ENCODE peak calls at places on chromosomes 1 and 21, in four cellular contexts. D is heart right ventricle, M is right atrium auricular region, N is breast epithelium. O is an unnamed sample. For H3K27me3 and H3K4me1, the result is how much of the 10 kb centered on the place peaks cover.

GRCh38 chr1:109482796-109483638 is 688 bp upstream of the ATXN7L2 start:
- DNase-seq in D (peak), M (no peak), N (no peak), O (peak)

GRCh38 chr1:183303325-183303645 is 114.9 kb downstream of the NMNAT2 start:
- DNase-seq in D (no peak), M (no peak), N (no peak), O (no peak)

GRCh38 chr1:85042413-85042812 is 5.9 kb downstream of the MCOLN3 start:
- DNase-seq in D (no peak), M (no peak), N (no peak), O (no peak)

GRCh38 chr1:44572572-44572879 is 101.8 kb downstream of the TMEM53 start:
- DNase-seq in D (no peak), M (no peak), N (no peak), O (no peak)

GRCh38 chr1:108553910-108554309 is 6.0 kb upstream of the EEIG2 start:
- DNase-seq in D (no peak), M (no peak), N (no peak), O (no peak)

GRCh38 chr21:46110499-46111192 is 12.7 kb downstream of the COL6A2 start:
- DNase-seq in D (peak), M (peak), N (peak), O (no peak)

GRCh38 chr1:236315518-236315917 is 33.8 kb upstream of the ERO1B start:
- DNase-seq in D (no peak), M (no peak), N (no peak), O (no peak)

GRCh38 chr1:233183226-233184020 is 112.1 kb downstream of the PCNX2 start:
- DNase-seq in D (no peak), M (no peak), N (no peak), O (no peak)

GRCh38 chr1:160664573-160665051 is 17.8 kb upstream of the SLAMF1 start:
- DNase-seq in D (no peak), M (no peak), N (no peak), O (no peak)

GRCh38 chr21:34603002-34603709 is 11.8 kb downstream of the RCAN1 start:
- DNase-seq in D (peak), M (peak), N (peak), O (peak)

GRCh38 chr1:152473887-152474537 is 36.6 kb upstream of the LCE5A start:
- DNase-seq in D (no peak), M (no peak), N (no peak), O (no peak)

GRCh38 chr1:115179397-115179835 is 90.1 kb upstream of the TSPAN2 start:
- DNase-seq in D (peak), M (peak), N (no peak), O (no peak)

GRCh38 chr1:115172270-115172669 is 83.0 kb upstream of the TSPAN2 start:
- DNase-seq in D (no peak), M (no peak), N (no peak), O (no peak)

GRCh38 chr1:159802060-159802459 is at the start of gene FCRL6:
- DNase-seq in D (no peak), M (no peak), N (no peak), O (no peak)

GRCh38 chr21:18369115-18369514 is 34.5 kb downstream of the TMPRSS15 start:
- DNase-seq in D (no peak), M (no peak), N (no peak), O (peak)

DNA sequence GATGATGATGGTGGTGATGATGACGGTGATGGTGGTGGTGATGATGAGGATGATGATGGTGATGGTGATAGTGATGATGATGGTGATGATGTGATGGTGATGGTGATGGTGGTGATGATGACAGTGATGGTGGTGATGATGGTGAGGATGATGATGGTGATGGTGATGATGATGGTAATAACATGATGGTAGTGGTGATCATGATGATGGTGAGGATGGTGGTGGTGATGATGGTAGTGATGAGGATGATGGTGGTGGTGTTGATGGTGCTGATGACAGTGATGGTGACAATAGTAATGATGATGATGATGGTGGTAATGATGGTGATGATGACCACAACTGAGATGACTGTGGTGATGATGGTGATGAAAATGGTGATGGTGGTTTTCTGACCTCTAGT is 4.9 kb downstream of the ACTRT2 start:
- DNase-seq in D (no peak), M (no peak), N (no peak), O (no peak)
- TF ChIP-seq CTCF in D (no peak), M (no peak), N (no peak), O (no peak)

DNA sequence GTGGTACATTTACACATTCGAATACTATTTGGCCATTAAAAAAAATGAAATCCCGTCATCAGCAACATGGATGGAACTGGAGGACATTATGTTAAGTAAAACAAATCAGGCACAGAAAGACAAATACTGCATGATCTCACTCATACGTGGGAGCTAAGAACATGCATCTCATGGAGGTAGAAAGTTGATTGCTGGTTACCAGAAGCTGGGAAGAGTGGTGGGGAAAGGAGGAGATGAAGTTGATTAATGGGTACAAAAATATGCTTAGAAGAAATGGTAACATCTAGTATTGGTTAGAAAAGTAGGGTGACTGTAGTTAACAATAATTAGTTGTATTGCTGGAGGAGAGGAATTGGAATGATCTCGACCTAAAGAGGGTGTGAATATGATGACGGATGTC is 24.6 kb upstream of the RNF187 start:
- DNase-seq in D (no peak), M (no peak), N (no peak), O (no peak)
- H3K27me3 ChIP-seq in D (half or more), M (under half), N (half or more), O (under half)

GRCh38 chr1:221992427-221992826 is 250.5 kb upstream of the DUSP10 start:
- DNase-seq in D (no peak), M (no peak), N (no peak), O (no peak)

GRCh38 chr1:221993444-221993948 is 251.6 kb upstream of the DUSP10 start:
- DNase-seq in D (no peak), M (no peak), N (no peak), O (no peak)

GRCh38 chr1:221989741-221990140 is 247.9 kb upstream of the DUSP10 start:
- DNase-seq in D (no peak), M (no peak), N (no peak), O (no peak)

GRCh38 chr1:221988829-221989228 is 246.9 kb upstream of the DUSP10 start:
- DNase-seq in D (no peak), M (no peak), N (no peak), O (no peak)

GRCh38 chr1:221991221-221991620 is 249.3 kb upstream of the DUSP10 start:
- DNase-seq in D (no peak), M (no peak), N (no peak), O (no peak)
- H3K4me1 ChIP-seq in D (under half), M (under half), N (under half), O (under half)

GRCh38 chr1:204361341-204361771 is 1.6 kb upstream of the PLEKHA6 start:
- DNase-seq in D (no peak), M (no peak), N (no peak), O (no peak)
- TF ChIP-seq CTCF in D (no peak), M (no peak), N (no peak), O (no peak)

DNA sequence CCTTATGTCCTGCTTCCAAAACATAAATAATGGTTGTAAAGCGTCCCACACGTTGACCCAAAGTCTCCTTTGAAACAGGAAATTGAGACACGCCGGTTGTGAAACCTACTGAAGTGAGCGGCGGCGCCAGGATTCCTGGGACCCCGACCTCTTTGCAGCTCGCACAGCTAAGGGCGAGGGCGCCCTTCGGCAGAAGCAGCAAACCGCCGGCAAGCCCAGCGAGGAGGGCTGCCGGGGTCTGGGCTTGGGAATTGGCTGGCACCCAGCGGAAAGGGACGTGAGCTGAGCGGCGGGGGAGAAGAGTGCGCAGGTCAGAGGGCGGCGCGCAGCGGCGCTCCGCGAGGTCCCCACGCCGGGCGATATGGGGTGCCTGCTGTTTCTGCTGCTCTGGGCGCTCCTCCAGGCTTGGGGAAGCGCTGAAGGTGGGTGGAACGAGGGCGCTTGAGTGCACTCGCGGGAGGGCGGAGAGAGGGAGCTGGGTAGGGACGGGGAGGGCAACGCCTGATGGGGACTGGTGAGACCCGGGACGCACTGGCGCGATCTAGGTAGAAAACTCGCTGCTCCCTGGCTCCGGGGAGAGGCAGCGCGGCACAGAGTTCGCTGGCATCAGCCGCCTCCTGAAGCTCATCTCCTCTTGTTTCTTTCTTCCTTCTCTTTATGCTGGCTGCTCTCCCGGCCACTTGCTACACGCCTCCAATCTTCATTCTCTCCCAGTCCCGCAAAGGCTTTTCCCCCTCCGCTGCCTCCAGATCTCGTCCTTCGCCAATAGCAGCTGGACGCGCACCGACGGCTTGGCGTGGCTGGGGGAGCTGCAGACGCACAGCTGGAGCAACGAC is at the start of gene CD1D:
- DNase-seq in D (peak), M (no peak), N (no peak), O (no peak)
- H3K27me3 ChIP-seq in D (under half), M (under half), N (under half), O (under half)

DNA sequence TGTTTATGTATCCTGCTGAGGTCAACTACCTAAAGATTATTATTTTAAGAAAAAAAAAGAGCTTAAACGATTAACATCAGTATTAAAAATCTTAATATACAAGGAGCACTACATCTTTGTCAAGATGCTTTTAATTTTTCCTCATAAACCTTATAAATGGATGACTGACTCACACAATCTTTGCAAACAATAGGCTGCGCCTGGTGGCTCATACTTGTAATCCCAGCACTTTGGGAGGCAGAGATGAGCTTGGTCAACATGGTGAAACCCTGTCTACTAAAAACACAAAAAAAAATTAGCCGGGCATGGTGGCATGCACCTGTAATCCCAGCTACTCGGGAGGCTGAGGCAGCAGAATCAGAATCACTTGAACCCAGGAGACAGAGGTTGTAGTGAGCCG is 1.7 kb downstream of the KHDC4 start:
- DNase-seq in D (no peak), M (no peak), N (no peak), O (no peak)
- H3K4me1 ChIP-seq in D (under half), M (under half), N (under half), O (under half)

GRCh38 chr21:31566061-31566460 is 93.4 kb upstream of the SOD1 start:
- DNase-seq in D (no peak), M (no peak), N (no peak), O (no peak)
- TF ChIP-seq CTCF in D (no peak), M (no peak), N (no peak), O (no peak)

GRCh38 chr21:33029512-33029921 is 3.8 kb downstream of the OLIG2 start:
- DNase-seq in D (no peak), M (no peak), N (no peak), O (no peak)

GRCh38 chr21:33030633-33031032 is 4.9 kb downstream of the OLIG2 start:
- DNase-seq in D (no peak), M (no peak), N (no peak), O (no peak)

GRCh38 chr21:33028759-33029511 is 3.2 kb downstream of the OLIG2 start:
- DNase-seq in D (no peak), M (no peak), N (no peak), O (no peak)

GRCh38 chr21:33031152-33031551 is 5.4 kb downstream of the OLIG2 start:
- DNase-seq in D (no peak), M (no peak), N (no peak), O (no peak)

GRCh38 chr21:33029975-33030461 is 4.3 kb downstream of the OLIG2 start:
- DNase-seq in D (no peak), M (no peak), N (no peak), O (no peak)
- H3K27me3 ChIP-seq in D (half or more), M (under half), N (half or more), O (under half)

GRCh38 chr1:99670583-99670982 is 24.7 kb downstream of the PALMD start:
- DNase-seq in D (no peak), M (no peak), N (no peak), O (no peak)
- H3K4me1 ChIP-seq in D (half or more), M (half or more), N (under half), O (under half)

GRCh38 chr1:240457203-240457602 is 154.8 kb downstream of the GREM2 start:
- DNase-seq in D (no peak), M (no peak), N (no peak), O (no peak)

GRCh38 chr1:240455228-240455821 is 156.6 kb downstream of the GREM2 start:
- DNase-seq in D (no peak), M (no peak), N (no peak), O (peak)
- TF ChIP-seq CTCF in D (no peak), M (no peak), N (no peak), O (peak)

O was measured in Caco-2.